ENCODE peak calls at places on chromosomes 13 and 19, in five cellular contexts. One of them, this sample, is unnamed.

GRCh38 chr13:97125810-97126738 is 96.1 kb upstream of the MBNL2 start:
- DNase-seq in stimulated activated CD8-positive, alpha-beta memory T cell treated with anti-CD3 and anti-CD28 coated beads, Interleukin-15, amount 100 ng/mL, for 4 hours: no peak
- DNase-seq in HFF-Myc: no peak
- DNase-seq in substantia nigra: no peak
- DNase-seq in NCI-H1417 treated with DMSO at 0.1 percent for 48 hours: no peak
- DNase-seq in this sample: no peak

GRCh38 chr19:45470147-45471081 is 2.6 kb downstream of the FOSB start:
- DNase-seq in NCI-H1417 treated with DMSO at 0.1 percent for 48 hours: no peak
- DNase-seq in substantia nigra: no peak
- DNase-seq in HFF-Myc: no peak
- DNase-seq in stimulated activated CD8-positive, alpha-beta memory T cell treated with anti-CD3 and anti-CD28 coated beads, Interleukin-15, amount 100 ng/mL, for 4 hours: no peak
- DNase-seq in this sample: no peak

GRCh38 chr19:15948223-15949058 is at the start of gene OR10H4:
- DNase-seq in stimulated activated CD8-positive, alpha-beta memory T cell treated with anti-CD3 and anti-CD28 coated beads, Interleukin-15, amount 100 ng/mL, for 4 hours: no peak
- DNase-seq in NCI-H1417 treated with DMSO at 0.1 percent for 48 hours: no peak
- DNase-seq in substantia nigra: no peak
- DNase-seq in HFF-Myc: no peak
- DNase-seq in this sample: no peak

GRCh38 chr19:1884719-1885334 is 469 bp downstream of the ABHD17A start:
- DNase-seq in stimulated activated CD8-positive, alpha-beta memory T cell treated with anti-CD3 and anti-CD28 coated beads, Interleukin-15, amount 100 ng/mL, for 4 hours: no peak
- DNase-seq in substantia nigra: no peak
- DNase-seq in NCI-H1417 treated with DMSO at 0.1 percent for 48 hours: no peak
- DNase-seq in HFF-Myc: no peak
- DNase-seq in this sample: no peak

GRCh38 chr13:104140557-104140956 is 1074.3 kb upstream of the SLC10A2 start:
- DNase-seq in stimulated activated CD8-positive, alpha-beta memory T cell treated with anti-CD3 and anti-CD28 coated beads, Interleukin-15, amount 100 ng/mL, for 4 hours: no peak
- DNase-seq in substantia nigra: no peak
- DNase-seq in NCI-H1417 treated with DMSO at 0.1 percent for 48 hours: peak
- DNase-seq in HFF-Myc: no peak
- DNase-seq in this sample: no peak

GRCh38 chr19:801030-801860 is 4.0 kb downstream of the PTBP1 start:
- DNase-seq in stimulated activated CD8-positive, alpha-beta memory T cell treated with anti-CD3 and anti-CD28 coated beads, Interleukin-15, amount 100 ng/mL, for 4 hours: no peak
- DNase-seq in substantia nigra: no peak
- DNase-seq in HFF-Myc: peak
- DNase-seq in NCI-H1417 treated with DMSO at 0.1 percent for 48 hours: no peak
- DNase-seq in this sample: no peak

GRCh38 chr13:95185311-95185710 is 115.9 kb downstream of the ABCC4 start:
- DNase-seq in HFF-Myc: no peak
- DNase-seq in stimulated activated CD8-positive, alpha-beta memory T cell treated with anti-CD3 and anti-CD28 coated beads, Interleukin-15, amount 100 ng/mL, for 4 hours: no peak
- DNase-seq in substantia nigra: no peak
- DNase-seq in NCI-H1417 treated with DMSO at 0.1 percent for 48 hours: peak
- DNase-seq in this sample: no peak

GRCh38 chr13:36346222-36347083 is at the start of gene SPART:
- DNase-seq in NCI-H1417 treated with DMSO at 0.1 percent for 48 hours: peak
- DNase-seq in HFF-Myc: peak
- DNase-seq in stimulated activated CD8-positive, alpha-beta memory T cell treated with anti-CD3 and anti-CD28 coated beads, Interleukin-15, amount 100 ng/mL, for 4 hours: peak
- DNase-seq in substantia nigra: peak
- DNase-seq in this sample: peak

GRCh38 chr13:41973247-41973741 is 12.4 kb upstream of the VWA8 start:
- DNase-seq in stimulated activated CD8-positive, alpha-beta memory T cell treated with anti-CD3 and anti-CD28 coated beads, Interleukin-15, amount 100 ng/mL, for 4 hours: no peak
- DNase-seq in HFF-Myc: no peak
- DNase-seq in NCI-H1417 treated with DMSO at 0.1 percent for 48 hours: no peak
- DNase-seq in substantia nigra: no peak
- DNase-seq in this sample: no peak

GRCh38 chr13:111883571-111884343 is 183.2 kb upstream of the SOX1 start:
- DNase-seq in substantia nigra: no peak
- DNase-seq in NCI-H1417 treated with DMSO at 0.1 percent for 48 hours: no peak
- DNase-seq in HFF-Myc: no peak
- DNase-seq in stimulated activated CD8-positive, alpha-beta memory T cell treated with anti-CD3 and anti-CD28 coated beads, Interleukin-15, amount 100 ng/mL, for 4 hours: no peak
- DNase-seq in this sample: no peak

GRCh38 chr19:41541990-41542584 is 33.9 kb upstream of the CEACAM21 start:
- DNase-seq in substantia nigra: no peak
- DNase-seq in NCI-H1417 treated with DMSO at 0.1 percent for 48 hours: no peak
- DNase-seq in HFF-Myc: no peak
- DNase-seq in stimulated activated CD8-positive, alpha-beta memory T cell treated with anti-CD3 and anti-CD28 coated beads, Interleukin-15, amount 100 ng/mL, for 4 hours: peak
- DNase-seq in this sample: no peak

GRCh38 chr19:17184381-17184841 is 30.7 kb upstream of the USE1 start:
- DNase-seq in HFF-Myc: no peak
- DNase-seq in stimulated activated CD8-positive, alpha-beta memory T cell treated with anti-CD3 and anti-CD28 coated beads, Interleukin-15, amount 100 ng/mL, for 4 hours: no peak
- DNase-seq in NCI-H1417 treated with DMSO at 0.1 percent for 48 hours: no peak
- DNase-seq in substantia nigra: no peak
- DNase-seq in this sample: no peak